ENCODE peak calls at places on chromosomes 3 and 15, in five cellular contexts. L, Y, T, V and C are unnamed samples.

GRCh38 chr3:152779649-152780048 is 55.3 kb upstream of the P2RY1 start:
- DNase-seq in L (no peak), Y (peak), T (no peak), V (no peak), C (peak)

GRCh38 chr3:126373682-126374601 is 16.7 kb upstream of the KLF15 start:
- DNase-seq in L (no peak), Y (peak), T (peak), V (no peak), C (no peak)

GRCh38 chr3:57292159-57292894 is at the start of gene ASB14:
- DNase-seq in L (no peak), Y (no peak), T (no peak), V (no peak), C (no peak)

GRCh38 chr3:69738291-69738690 is 973 bp upstream of the MITF start:
- DNase-seq in L (no peak), Y (no peak), T (no peak), V (no peak), C (no peak)

GRCh38 chr3:152474585-152474984 is 205.9 kb downstream of the MBNL1 start:
- DNase-seq in L (peak), Y (peak), T (no peak), V (no peak), C (no peak)

GRCh38 chr3:157700405-157700804 is 197.2 kb upstream of the VEPH1 start:
- DNase-seq in L (no peak), Y (no peak), T (no peak), V (no peak), C (no peak)

GRCh38 chr15:66108483-66109270 is 144.9 kb downstream of the MEGF11 start:
- DNase-seq in L (no peak), Y (no peak), T (peak), V (no peak), C (no peak)

GRCh38 chr15:45646220-45646619 is 11.4 kb downstream of the SQOR start:
- DNase-seq in L (no peak), Y (no peak), T (no peak), V (peak), C (no peak)

GRCh38 chr3:100257601-100258000 is 3.2 kb upstream of the TBC1D23 start:
- DNase-seq in L (no peak), Y (peak), T (no peak), V (no peak), C (peak)

GRCh38 chr3:139261754-139262632 is 81.8 kb upstream of the MRPS22 start:
- DNase-seq in L (no peak), Y (no peak), T (no peak), V (no peak), C (no peak)

GRCh38 chr15:95277266-95277665 is 1045.9 kb downstream of the MCTP2 start:
- DNase-seq in L (no peak), Y (peak), T (peak), V (no peak), C (no peak)

GRCh38 chr3:71570453-71571038 is 13.0 kb downstream of the FOXP1 start:
- DNase-seq in L (no peak), Y (peak), T (no peak), V (no peak), C (no peak)

GRCh38 chr3:157493627-157494550 is 9.3 kb downstream of the VEPH1 start:
- DNase-seq in L (no peak), Y (peak), T (no peak), V (no peak), C (peak)

GRCh38 chr3:124860599-124860998 is 26.6 kb downstream of the ITGB5 start:
- DNase-seq in L (peak), Y (peak), T (peak), V (no peak), C (peak)

GRCh38 chr3:3189961-3190360 is 10.5 kb upstream of the CRBN start:
- DNase-seq in L (no peak), Y (no peak), T (no peak), V (no peak), C (no peak)

GRCh38 chr3:194080473-194080872 is 55.5 kb upstream of the HES1 start:
- DNase-seq in L (no peak), Y (peak), T (no peak), V (no peak), C (no peak)

GRCh38 chr3:133991637-133992036 is 38.1 kb downstream of the SLCO2A1 start:
- DNase-seq in L (no peak), Y (peak), T (peak), V (no peak), C (no peak)

GRCh38 chr3:138461246-138461645 is 26.8 kb downstream of the ESYT3 start:
- DNase-seq in L (no peak), Y (peak), T (no peak), V (no peak), C (no peak)

GRCh38 chr3:141266186-141266585 is 34.6 kb downstream of the PXYLP1 start:
- DNase-seq in L (no peak), Y (no peak), T (no peak), V (no peak), C (no peak)

GRCh38 chr15:42021593-42021992 is 751 bp upstream of the PLA2G4E start:
- DNase-seq in L (no peak), Y (no peak), T (no peak), V (no peak), C (no peak)

GRCh38 chr3:153289334-153289808 is 127.3 kb downstream of the RAP2B start:
- DNase-seq in L (no peak), Y (peak), T (no peak), V (no peak), C (no peak)

GRCh38 chr3:108863799-108864135 is 41.2 kb downstream of the TRAT1 start:
- DNase-seq in L (no peak), Y (no peak), T (no peak), V (no peak), C (no peak)

GRCh38 chr3:123089611-123090301 is 22.9 kb downstream of the PDIA5 start:
- DNase-seq in L (no peak), Y (peak), T (peak), V (no peak), C (no peak)

GRCh38 chr3:186915808-186916796 is 14.2 kb upstream of the ST6GAL1 start:
- DNase-seq in L (peak), Y (no peak), T (no peak), V (no peak), C (no peak)

GRCh38 chr15:90101130-90101968 is 919 bp downstream of the IDH2 start:
- DNase-seq in L (peak), Y (peak), T (peak), V (peak), C (no peak)

GRCh38 chr15:60531811-60532210 is 52.9 kb upstream of the ICE2 start:
- DNase-seq in L (no peak), Y (no peak), T (no peak), V (no peak), C (no peak)

GRCh38 chr3:48190911-48191310 is 2.7 kb upstream of the CDC25A start:
- DNase-seq in L (no peak), Y (no peak), T (no peak), V (no peak), C (no peak)

GRCh38 chr15:74384566-74385441 is 17.4 kb upstream of the CYP11A1 start:
- DNase-seq in L (no peak), Y (no peak), T (no peak), V (peak), C (no peak)

GRCh38 chr3:107911337-107912000 is 179.4 kb downstream of the CD47 start:
- DNase-seq in L (no peak), Y (no peak), T (no peak), V (no peak), C (no peak)

GRCh38 chr3:5229414-5229813 is 41.9 kb downstream of the EDEM1 start:
- DNase-seq in L (no peak), Y (no peak), T (no peak), V (no peak), C (no peak)

GRCh38 chr3:180447156-180447555 is 154.8 kb upstream of the TTC14 start:
- DNase-seq in L (no peak), Y (peak), T (no peak), V (no peak), C (no peak)

GRCh38 chr3:135908737-135909136 is 56.8 kb upstream of the PPP2R3A start:
- DNase-seq in L (no peak), Y (no peak), T (no peak), V (no peak), C (no peak)

GRCh38 chr15:62622775-62623174 is 419.8 kb upstream of the TPM1 start:
- DNase-seq in L (peak), Y (no peak), T (no peak), V (no peak), C (no peak)